ENCODE peak calls at places on chromosomes 2 and 18, in ten cellular contexts. V, Y, O, S, C, X, M, W, J and H are unnamed samples.

GRCh38 chr2:240392084-240392947 is 43.1 kb upstream of the GPC1 start:
- DNase-seq in V (no peak), Y (no peak), O (no peak), S (peak; percentile 15), C (peak; percentile 55), X (peak; percentile 58), M (peak; percentile 5), W (no peak), J (no peak), H (no peak)

GRCh38 chr18:48475635-48476549 is 62.9 kb upstream of the CTIF start:
- DNase-seq in V (peak; percentile 58), Y (peak; percentile 33), O (peak; percentile 69), S (peak; percentile 36), C (no peak), X (peak; percentile 68), M (peak; percentile 41), W (peak; percentile 51), J (peak; percentile 11), H (peak; percentile 65)

GRCh38 chr2:226364217-226364616 is 435.4 kb downstream of the IRS1 start:
- DNase-seq in V (no peak), Y (no peak), O (no peak), S (no peak), C (no peak), X (no peak), M (no peak), W (no peak), J (no peak), H (no peak)

GRCh38 chr18:25370391-25370790 is 18.4 kb upstream of the ZNF521 start:
- DNase-seq in V (no peak), Y (no peak), O (no peak), S (no peak), C (no peak), X (no peak), M (no peak), W (no peak), J (no peak), H (no peak)

GRCh38 chr2:209321581-209321980 is 102.3 kb upstream of the MAP2 start:
- DNase-seq in V (no peak), Y (no peak), O (no peak), S (no peak), C (no peak), X (no peak), M (no peak), W (no peak), J (no peak), H (no peak)

GRCh38 chr2:239136762-239137161 is 264.1 kb downstream of the HDAC4 start:
- DNase-seq in V (no peak), Y (no peak), O (no peak), S (no peak), C (no peak), X (no peak), M (no peak), W (no peak), J (no peak), H (no peak)

GRCh38 chr2:109660046-109660860 is 46.1 kb downstream of the SOWAHC start:
- DNase-seq in V (no peak), Y (no peak), O (no peak), S (no peak), C (no peak), X (no peak), M (no peak), W (no peak), J (no peak), H (no peak)

GRCh38 chr2:111162718-111163331 is 42.1 kb downstream of the BCL2L11 start:
- DNase-seq in V (no peak), Y (no peak), O (no peak), S (no peak), C (no peak), X (no peak), M (no peak), W (no peak), J (no peak), H (no peak)

GRCh38 chr2:162185833-162186232 is 33.8 kb upstream of the GCG start:
- DNase-seq in V (no peak), Y (no peak), O (no peak), S (no peak), C (no peak), X (no peak), M (no peak), W (no peak), J (no peak), H (no peak)

GRCh38 chr18:43869451-43870008 is 592.2 kb upstream of the SYT4 start:
- DNase-seq in V (no peak), Y (no peak), O (no peak), S (no peak), C (no peak), X (no peak), M (no peak), W (no peak), J (no peak), H (peak; percentile 58)

GRCh38 chr2:8906208-8906607 is 68.8 kb upstream of the KIDINS220 start:
- DNase-seq in V (peak; percentile 25), Y (no peak), O (no peak), S (no peak), C (no peak), X (no peak), M (no peak), W (no peak), J (no peak), H (no peak)

GRCh38 chr2:152407204-152407721 is 72.3 kb downstream of the FMNL2 start:
- DNase-seq in V (peak; percentile 43), Y (peak; percentile 49), O (no peak), S (peak; percentile 56), C (peak; percentile 68), X (peak; percentile 78), M (peak; percentile 45), W (no peak), J (peak; percentile 24), H (peak; percentile 43)